ENCODE peak calls at places on chromosome 18, in seven cellular contexts. X is T-helper 2 cell; E is hepatic stellate cell; F is omental fat pad; V is EL; K is epithelial cell of esophagus; N is stimulated activated CD4-positive, alpha-beta T cell treated with anti-CD3 and anti-CD28 coated beads, Interleukin-2, amount 100 ng/mL, for 48 hours. W is an unnamed sample.
A peak's percentile ranks its signal among the peaks of the same experiment; 100 is the strongest.

GRCh38 chr18:27996792-27997191 is 180.1 kb downstream of the CDH2 start:
- DNase-seq in X (no peak), E (no peak), F (no peak), V (peak; percentile 41), K (peak; percentile 63), N (no peak), W (no peak)

GRCh38 chr18:12769136-12769535 is 66.3 kb downstream of the PSMG2 start:
- DNase-seq in X (no peak), E (no peak), F (no peak), V (no peak), K (no peak), N (no peak), W (no peak)

GRCh38 chr18:5995626-5996025 is 100.3 kb upstream of the TMEM200C start:
- DNase-seq in X (no peak), E (no peak), F (no peak), V (no peak), K (no peak), N (no peak), W (no peak)

GRCh38 chr18:76462326-76462694 is 32.7 kb downstream of the ZNF516 start:
- DNase-seq in X (no peak), E (no peak), F (no peak), V (no peak), K (no peak), N (no peak), W (no peak)

GRCh38 chr18:77162580-77162979 is 30.0 kb upstream of the MBP start:
- DNase-seq in X (no peak), E (no peak), F (no peak), V (no peak), K (peak; percentile 57), N (no peak), W (no peak)

GRCh38 chr18:6881034-6881800 is 151.7 kb downstream of the ARHGAP28 start:
- DNase-seq in X (no peak), E (no peak), F (no peak), V (no peak), K (no peak), N (no peak), W (no peak)

GRCh38 chr18:74982946-74983635 is 225.8 kb downstream of the PTGR3 start:
- DNase-seq in X (no peak), E (no peak), F (no peak), V (no peak), K (no peak), N (no peak), W (peak; percentile 80)

GRCh38 chr18:12401881-12402280 is 5.8 kb upstream of the PRELID3A start:
- DNase-seq in X (no peak), E (no peak), F (no peak), V (no peak), K (no peak), N (no peak), W (no peak)

GRCh38 chr18:58581265-58581664 is 47.6 kb downstream of the ALPK2 start:
- DNase-seq in X (no peak), E (peak; percentile 42), F (no peak), V (peak; percentile 98), K (peak; percentile 80), N (no peak), W (no peak)

GRCh38 chr18:54127759-54128378 is 96.6 kb downstream of the MBD2 start:
- DNase-seq in X (no peak), E (peak; percentile 19), F (no peak), V (peak; percentile 62), K (peak; percentile 59), N (no peak), W (no peak)

GRCh38 chr18:50203801-50204604 is 9.1 kb upstream of the MYO5B start:
- DNase-seq in X (no peak), E (peak; percentile 27), F (no peak), V (peak; percentile 37), K (peak; percentile 71), N (peak; percentile 12), W (peak; percentile 73)

GRCh38 chr18:58046087-58046793 is 2.2 kb downstream of the NEDD4L start:
- DNase-seq in X (no peak), E (no peak), F (no peak), V (peak; percentile 10), K (peak; percentile 35), N (no peak), W (no peak)

GRCh38 chr18:23071285-23071684 is 64.0 kb upstream of the CABLES1 start:
- DNase-seq in X (peak; percentile 67), E (no peak), F (no peak), V (peak; percentile 58), K (no peak), N (peak; percentile 46), W (no peak)

GRCh38 chr18:49585781-49586663 is 24.2 kb downstream of the LIPG start:
- DNase-seq in X (no peak), E (no peak), F (no peak), V (no peak), K (no peak), N (no peak), W (no peak)

GRCh38 chr18:21111351-21112139 is at the start of gene ROCK1:
- DNase-seq in X (peak; percentile 99), E (peak; percentile 94), F (peak; percentile 86), V (peak; percentile 97), K (peak; percentile 95), N (peak; percentile 96), W (peak; percentile 94)

GRCh38 chr18:59478591-59478990 is 119.5 kb upstream of the LMAN1 start:
- DNase-seq in X (no peak), E (no peak), F (no peak), V (peak; percentile 29), K (no peak), N (no peak), W (no peak)

GRCh38 chr18:49846263-49846662 is 32.9 kb upstream of the ACAA2 start:
- DNase-seq in X (no peak), E (no peak), F (no peak), V (peak; percentile 18), K (no peak), N (no peak), W (no peak)

GRCh38 chr18:55302337-55302833 is 285.6 kb downstream of the TCF4 start:
- DNase-seq in X (no peak), E (no peak), F (no peak), V (peak; percentile 44), K (no peak), N (no peak), W (no peak)

GRCh38 chr18:8844721-8845148 is 139.4 kb downstream of the MTCL1 start:
- DNase-seq in X (no peak), E (no peak), F (no peak), V (no peak), K (no peak), N (no peak), W (no peak)

GRCh38 chr18:36350839-36351474 is 53.4 kb downstream of the FHOD3 start:
- DNase-seq in X (no peak), E (no peak), F (no peak), V (no peak), K (no peak), N (no peak), W (no peak)

W was measured in NCI-H1930.